ENCODE peak calls at places on chromosomes 4 and X, in ten cellular contexts. L is lung microvascular endothelial cell; O is activated CD4-positive, alpha-beta T cell treated with anti-CD3 and anti-CD28 coated beads for 1 hour; C is GM13977; H is left cardiac atrium; D is CD8-positive, alpha-beta memory T cell; M is GM20000; G is HuH-7.5; J is iPS-NIHi11; K is T-helper 2 cell. T is an unnamed sample.

GRCh38 chr4:3442959-3443749 is 1.4 kb downstream of the HGFAC start:
- DNase-seq in H (peak; percentile 56), O (peak; percentile 45), D (peak; percentile 61), L (peak; percentile 43), M (peak; percentile 96), C (peak; percentile 96), J (peak; percentile 99), K (peak; percentile 26), G (peak; percentile 98), T (no peak)

GRCh38 chrX:40945366-40945713 is 139.9 kb upstream of the USP9X start:
- DNase-seq in G (peak; percentile 29), M (peak; percentile 41), J (peak; percentile 35), D (no peak), O (no peak), H (peak; percentile 33), C (peak; percentile 33), L (peak; percentile 77), K (no peak), T (no peak)

GRCh38 chrX:41142130-41142529 is 56.9 kb downstream of the USP9X start:
- DNase-seq in D (no peak), L (no peak), H (no peak), M (no peak), K (no peak), O (no peak), G (no peak), C (no peak), J (no peak), T (no peak)

GRCh38 chr4:77344784-77345183 is 187.8 kb downstream of the CCNG2 start:
- DNase-seq in C (no peak), O (no peak), G (no peak), K (no peak), M (no peak), L (no peak), H (no peak), J (no peak), D (no peak), T (no peak)

GRCh38 chrX:65932173-65933084 is 107.5 kb downstream of the VSIG4 start:
- DNase-seq in C (no peak), O (no peak), D (no peak), H (no peak), K (no peak), J (no peak), G (no peak), M (no peak), L (no peak), T (no peak)

GRCh38 chrX:69362354-69362753 is 141.8 kb upstream of the NALF2 start:
- DNase-seq in L (no peak), D (no peak), M (no peak), G (no peak), K (no peak), O (no peak), H (no peak), C (no peak), J (no peak), T (no peak)

GRCh38 chr4:124708517-124709300 is 3.8 kb downstream of the ANKRD50 start:
- DNase-seq in M (no peak), L (peak; percentile 37), G (no peak), J (no peak), H (no peak), O (no peak), K (no peak), C (no peak), D (no peak), T (no peak)

GRCh38 chr4:3703677-3704521 is 62.3 kb upstream of the ADRA2C start:
- DNase-seq in O (no peak), G (no peak), D (no peak), H (no peak), C (no peak), L (no peak), J (peak; percentile 82), K (no peak), M (no peak), T (no peak)

GRCh38 chr4:78661923-78662521 is 110.5 kb downstream of the ANXA3 start:
- DNase-seq in O (no peak), L (peak; percentile 76), K (no peak), H (no peak), D (no peak), M (peak; percentile 34), J (no peak), C (peak; percentile 23), G (no peak), T (no peak)

GRCh38 chr4:90293320-90293719 is 166.1 kb downstream of the CCSER1 start:
- DNase-seq in L (peak; percentile 43), K (no peak), O (no peak), J (no peak), H (no peak), D (no peak), M (no peak), G (no peak), C (no peak), T (no peak)

GRCh38 chr4:73379946-73380345 is 24.1 kb upstream of the ALB start:
- DNase-seq in O (no peak), J (no peak), G (no peak), D (no peak), C (no peak), H (no peak), M (no peak), K (no peak), L (no peak), T (no peak)

GRCh38 chrX:34483980-34484379 is 173.1 kb downstream of the TMEM47 start:
- DNase-seq in H (no peak), C (no peak), L (no peak), M (no peak), O (no peak), K (no peak), G (no peak), D (no peak), J (no peak), T (no peak)

GRCh38 chrX:65451663-65452062 is 82.9 kb downstream of the LAS1L start:
- DNase-seq in G (peak; percentile 2), C (peak; percentile 54), M (peak; percentile 33), D (no peak), K (no peak), J (peak; percentile 16), L (peak; percentile 50), H (no peak), O (no peak), T (no peak)

GRCh38 chrX:95076449-95076848 is 1402.4 kb downstream of the FAM133A start:
- DNase-seq in M (no peak), C (no peak), L (no peak), D (no peak), K (no peak), H (no peak), J (no peak), G (no peak), O (no peak), T (no peak)

GRCh38 chrX:9534686-9535085 is 69.8 kb downstream of the TBL1X start:
- DNase-seq in C (no peak), K (no peak), J (no peak), O (no peak), L (no peak), G (no peak), M (no peak), H (no peak), D (no peak), T (no peak)

GRCh38 chr4:153428816-153429592 is 37.2 kb upstream of the TMEM131L start:
- DNase-seq in J (no peak), O (no peak), M (no peak), G (no peak), K (no peak), C (no peak), L (no peak), D (no peak), H (no peak), T (no peak)